ENCODE peak calls at places on chromosomes 11 and 22, in nine cellular contexts. One of them, this sample, is unnamed.

GRCh38 chr11:119295178-119295577 is 21.8 kb downstream of the MCAM start:
- DNase-seq in AG09319: peak
- DNase-seq in heart left ventricle: no peak
- DNase-seq in neural progenitor cell: no peak
- DNase-seq in A549: no peak
- DNase-seq in CD8-positive, alpha-beta T cell: no peak
- DNase-seq in omental fat pad: no peak
- DNase-seq in tibial nerve: no peak
- DNase-seq in cardiac muscle cell: peak
- DNase-seq in this sample: no peak

GRCh38 chr22:24361976-24362646 is 65.3 kb upstream of the ADORA2A start:
- DNase-seq in AG09319: no peak
- DNase-seq in heart left ventricle: no peak
- DNase-seq in neural progenitor cell: no peak
- DNase-seq in A549: no peak
- DNase-seq in CD8-positive, alpha-beta T cell: no peak
- DNase-seq in omental fat pad: no peak
- DNase-seq in tibial nerve: no peak
- DNase-seq in cardiac muscle cell: no peak
- DNase-seq in this sample: no peak

GRCh38 chr11:4672470-4672869 is 25.2 kb downstream of the OR51E2 start:
- DNase-seq in AG09319: no peak
- DNase-seq in heart left ventricle: no peak
- DNase-seq in neural progenitor cell: no peak
- DNase-seq in A549: no peak
- DNase-seq in CD8-positive, alpha-beta T cell: no peak
- DNase-seq in omental fat pad: no peak
- DNase-seq in tibial nerve: no peak
- DNase-seq in cardiac muscle cell: peak
- DNase-seq in this sample: no peak

GRCh38 chr11:96869207-96869606 is 479.4 kb downstream of the JRKL start:
- DNase-seq in AG09319: no peak
- DNase-seq in heart left ventricle: no peak
- DNase-seq in neural progenitor cell: no peak
- DNase-seq in A549: no peak
- DNase-seq in CD8-positive, alpha-beta T cell: no peak
- DNase-seq in omental fat pad: no peak
- DNase-seq in tibial nerve: peak
- DNase-seq in cardiac muscle cell: peak
- DNase-seq in this sample: no peak

GRCh38 chr11:19337779-19338178 is 97.0 kb upstream of the E2F8 start:
- DNase-seq in AG09319: no peak
- DNase-seq in heart left ventricle: no peak
- DNase-seq in neural progenitor cell: no peak
- DNase-seq in A549: no peak
- DNase-seq in CD8-positive, alpha-beta T cell: no peak
- DNase-seq in omental fat pad: no peak
- DNase-seq in tibial nerve: no peak
- DNase-seq in cardiac muscle cell: no peak
- DNase-seq in this sample: no peak

GRCh38 chr11:124072147-124072546 is 31.0 kb upstream of the OR10G7 start:
- DNase-seq in AG09319: no peak
- DNase-seq in heart left ventricle: no peak
- DNase-seq in neural progenitor cell: no peak
- DNase-seq in A549: no peak
- DNase-seq in CD8-positive, alpha-beta T cell: no peak
- DNase-seq in omental fat pad: no peak
- DNase-seq in tibial nerve: no peak
- DNase-seq in cardiac muscle cell: no peak
- DNase-seq in this sample: no peak

GRCh38 chr11:128398517-128399152 is 188.7 kb downstream of the ETS1 start:
- DNase-seq in AG09319: no peak
- DNase-seq in heart left ventricle: no peak
- DNase-seq in neural progenitor cell: no peak
- DNase-seq in A549: no peak
- DNase-seq in CD8-positive, alpha-beta T cell: no peak
- DNase-seq in omental fat pad: no peak
- DNase-seq in tibial nerve: no peak
- DNase-seq in cardiac muscle cell: no peak
- DNase-seq in this sample: no peak

GRCh38 chr11:128533473-128533872 is 53.9 kb downstream of the ETS1 start:
- DNase-seq in AG09319: no peak
- DNase-seq in heart left ventricle: no peak
- DNase-seq in neural progenitor cell: no peak
- DNase-seq in A549: no peak
- DNase-seq in CD8-positive, alpha-beta T cell: no peak
- DNase-seq in omental fat pad: no peak
- DNase-seq in tibial nerve: no peak
- DNase-seq in cardiac muscle cell: no peak
- DNase-seq in this sample: no peak

GRCh38 chr11:62547691-62548281 is 1.2 kb upstream of the AHNAK start:
- DNase-seq in AG09319: no peak
- DNase-seq in heart left ventricle: peak
- DNase-seq in neural progenitor cell: peak
- DNase-seq in A549: peak
- DNase-seq in CD8-positive, alpha-beta T cell: no peak
- DNase-seq in omental fat pad: no peak
- DNase-seq in tibial nerve: no peak
- DNase-seq in cardiac muscle cell: no peak
- DNase-seq in this sample: no peak

GRCh38 chr11:87063982-87064381 is 26.2 kb downstream of the TMEM135 start:
- DNase-seq in AG09319: no peak
- DNase-seq in heart left ventricle: no peak
- DNase-seq in neural progenitor cell: no peak
- DNase-seq in A549: no peak
- DNase-seq in CD8-positive, alpha-beta T cell: no peak
- DNase-seq in omental fat pad: no peak
- DNase-seq in tibial nerve: no peak
- DNase-seq in cardiac muscle cell: no peak
- DNase-seq in this sample: no peak

GRCh38 chr11:31106963-31107576 is 262.5 kb downstream of the DCDC1 start:
- DNase-seq in AG09319: no peak
- DNase-seq in heart left ventricle: peak
- DNase-seq in neural progenitor cell: peak
- DNase-seq in A549: peak
- DNase-seq in CD8-positive, alpha-beta T cell: peak
- DNase-seq in omental fat pad: peak
- DNase-seq in tibial nerve: peak
- DNase-seq in cardiac muscle cell: peak
- DNase-seq in this sample: peak

GRCh38 chr11:57499413-57499982 is 16.0 kb downstream of the SLC43A1 start:
- DNase-seq in AG09319: peak
- DNase-seq in heart left ventricle: peak
- DNase-seq in neural progenitor cell: peak
- DNase-seq in A549: peak
- DNase-seq in CD8-positive, alpha-beta T cell: peak
- DNase-seq in omental fat pad: peak
- DNase-seq in tibial nerve: peak
- DNase-seq in cardiac muscle cell: peak
- DNase-seq in this sample: peak

GRCh38 chr22:36397081-36397766 is 9.5 kb upstream of the MYH9 start:
- DNase-seq in AG09319: no peak
- DNase-seq in heart left ventricle: no peak
- DNase-seq in neural progenitor cell: no peak
- DNase-seq in A549: peak
- DNase-seq in CD8-positive, alpha-beta T cell: no peak
- DNase-seq in omental fat pad: no peak
- DNase-seq in tibial nerve: no peak
- DNase-seq in cardiac muscle cell: peak
- DNase-seq in this sample: no peak

GRCh38 chr22:23969071-23969470 is 2.4 kb downstream of the DDTL start:
- DNase-seq in AG09319: no peak
- DNase-seq in heart left ventricle: no peak
- DNase-seq in neural progenitor cell: no peak
- DNase-seq in A549: no peak
- DNase-seq in CD8-positive, alpha-beta T cell: no peak
- DNase-seq in omental fat pad: no peak
- DNase-seq in tibial nerve: no peak
- DNase-seq in cardiac muscle cell: no peak
- DNase-seq in this sample: no peak

GRCh38 chr11:86773009-86773408 is 27.3 kb upstream of the PRSS23 start:
- DNase-seq in AG09319: no peak
- DNase-seq in heart left ventricle: no peak
- DNase-seq in neural progenitor cell: no peak
- DNase-seq in A549: no peak
- DNase-seq in CD8-positive, alpha-beta T cell: no peak
- DNase-seq in omental fat pad: no peak
- DNase-seq in tibial nerve: no peak
- DNase-seq in cardiac muscle cell: no peak
- DNase-seq in this sample: no peak

GRCh38 chr11:121311373-121311772 is 18.8 kb downstream of the SC5D start:
- DNase-seq in AG09319: no peak
- DNase-seq in heart left ventricle: no peak
- DNase-seq in neural progenitor cell: no peak
- DNase-seq in A549: no peak
- DNase-seq in CD8-positive, alpha-beta T cell: no peak
- DNase-seq in omental fat pad: no peak
- DNase-seq in tibial nerve: no peak
- DNase-seq in cardiac muscle cell: no peak
- DNase-seq in this sample: no peak

GRCh38 chr22:19477321-19478085 is 1.5 kb downstream of the UFD1 start:
- DNase-seq in AG09319: no peak
- DNase-seq in heart left ventricle: no peak
- DNase-seq in neural progenitor cell: no peak
- DNase-seq in A549: no peak
- DNase-seq in CD8-positive, alpha-beta T cell: no peak
- DNase-seq in omental fat pad: no peak
- DNase-seq in tibial nerve: no peak
- DNase-seq in cardiac muscle cell: peak
- DNase-seq in this sample: no peak
- TF ChIP-seq CTCF in AG09319: peak
- TF ChIP-seq CTCF in heart left ventricle: peak
- TF ChIP-seq CTCF in neural progenitor cell: peak
- TF ChIP-seq CTCF in A549: peak
- TF ChIP-seq CTCF in CD8-positive, alpha-beta T cell: no peak
- TF ChIP-seq CTCF in omental fat pad: no peak
- TF ChIP-seq CTCF in tibial nerve: no peak
- TF ChIP-seq CTCF in cardiac muscle cell: peak
- TF ChIP-seq CTCF in this sample: peak

DNA sequence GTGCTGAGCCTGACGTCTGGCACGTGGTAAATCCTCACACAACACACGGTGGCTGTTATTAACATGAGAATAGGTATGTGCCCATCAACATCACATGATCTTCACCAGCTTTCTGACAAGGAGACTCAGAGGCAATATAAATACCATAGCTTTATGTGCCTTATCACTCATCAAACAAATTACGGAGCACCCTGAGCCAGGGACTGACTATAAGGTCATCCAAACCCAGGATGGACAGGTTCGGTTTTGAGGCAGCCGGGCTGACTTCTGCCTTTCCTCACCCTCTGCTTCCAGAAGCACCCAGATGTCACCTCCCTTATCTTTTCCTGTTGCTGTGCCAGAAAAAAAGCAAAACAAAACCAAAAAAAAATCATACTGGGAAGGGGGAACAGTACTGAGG is 5.7 kb upstream of the PLAAT3 start:
- DNase-seq in AG09319: no peak
- DNase-seq in heart left ventricle: no peak
- DNase-seq in neural progenitor cell: no peak
- DNase-seq in A549: no peak
- DNase-seq in CD8-positive, alpha-beta T cell: no peak
- DNase-seq in omental fat pad: no peak
- DNase-seq in tibial nerve: no peak
- DNase-seq in cardiac muscle cell: no peak
- DNase-seq in this sample: peak
- TF ChIP-seq CTCF in AG09319: no peak
- TF ChIP-seq CTCF in heart left ventricle: no peak
- TF ChIP-seq CTCF in neural progenitor cell: no peak
- TF ChIP-seq CTCF in A549: no peak
- TF ChIP-seq CTCF in CD8-positive, alpha-beta T cell: no peak
- TF ChIP-seq CTCF in omental fat pad: no peak
- TF ChIP-seq CTCF in tibial nerve: no peak
- TF ChIP-seq CTCF in cardiac muscle cell: no peak
- TF ChIP-seq CTCF in this sample: no peak

GRCh38 chr11:45583981-45584380 is 81.4 kb downstream of the CHST1 start:
- DNase-seq in AG09319: no peak
- DNase-seq in heart left ventricle: no peak
- DNase-seq in neural progenitor cell: no peak
- DNase-seq in A549: no peak
- DNase-seq in CD8-positive, alpha-beta T cell: no peak
- DNase-seq in omental fat pad: no peak
- DNase-seq in tibial nerve: no peak
- DNase-seq in cardiac muscle cell: no peak
- DNase-seq in this sample: no peak
- TF ChIP-seq CTCF in AG09319: no peak
- TF ChIP-seq CTCF in heart left ventricle: no peak
- TF ChIP-seq CTCF in neural progenitor cell: no peak
- TF ChIP-seq CTCF in A549: no peak
- TF ChIP-seq CTCF in CD8-positive, alpha-beta T cell: no peak
- TF ChIP-seq CTCF in omental fat pad: no peak
- TF ChIP-seq CTCF in tibial nerve: no peak
- TF ChIP-seq CTCF in cardiac muscle cell: no peak
- TF ChIP-seq CTCF in this sample: no peak

GRCh38 chr11:18061351-18061750 is 15.3 kb upstream of the TPH1 start:
- DNase-seq in AG09319: no peak
- DNase-seq in heart left ventricle: no peak
- DNase-seq in neural progenitor cell: no peak
- DNase-seq in A549: no peak
- DNase-seq in CD8-positive, alpha-beta T cell: no peak
- DNase-seq in omental fat pad: no peak
- DNase-seq in tibial nerve: no peak
- DNase-seq in cardiac muscle cell: no peak
- DNase-seq in this sample: no peak

GRCh38 chr11:18054511-18055103 is 8.5 kb upstream of the TPH1 start:
- DNase-seq in AG09319: no peak
- DNase-seq in heart left ventricle: no peak
- DNase-seq in neural progenitor cell: no peak
- DNase-seq in A549: no peak
- DNase-seq in CD8-positive, alpha-beta T cell: no peak
- DNase-seq in omental fat pad: no peak
- DNase-seq in tibial nerve: no peak
- DNase-seq in cardiac muscle cell: no peak
- DNase-seq in this sample: no peak

GRCh38 chr11:18050853-18051252 is 4.8 kb upstream of the TPH1 start:
- DNase-seq in AG09319: no peak
- DNase-seq in heart left ventricle: no peak
- DNase-seq in neural progenitor cell: no peak
- DNase-seq in A549: no peak
- DNase-seq in CD8-positive, alpha-beta T cell: no peak
- DNase-seq in omental fat pad: no peak
- DNase-seq in tibial nerve: no peak
- DNase-seq in cardiac muscle cell: no peak
- DNase-seq in this sample: no peak

DNA sequence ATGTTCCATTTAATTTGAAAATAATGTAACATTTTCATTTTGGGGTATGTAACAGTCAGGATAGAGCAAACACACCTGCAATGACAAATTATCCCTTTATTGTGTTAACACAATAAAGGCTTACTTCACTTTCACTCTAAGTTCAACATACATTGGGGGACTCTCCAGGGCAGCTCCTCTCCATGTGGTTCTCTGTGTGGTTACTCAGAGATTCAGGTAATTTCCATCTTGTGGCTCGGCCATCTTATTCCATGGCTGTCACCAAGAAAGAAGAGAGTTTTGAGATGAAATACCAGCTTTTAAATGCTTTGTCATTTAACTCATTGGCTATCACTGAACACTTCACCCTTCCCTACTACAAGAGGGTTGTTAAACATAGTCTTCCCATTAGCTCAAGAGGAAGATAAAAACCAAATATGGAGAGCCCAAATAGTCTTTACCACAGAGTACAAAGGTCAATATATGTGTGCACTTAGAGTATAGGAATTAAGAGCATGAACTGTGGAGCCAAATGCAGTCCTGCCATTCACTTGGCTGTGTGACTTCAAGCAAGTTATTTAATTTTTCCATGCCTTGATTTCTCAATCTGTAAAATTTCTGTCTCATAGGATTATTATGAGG is 10.6 kb upstream of the TPH1 start:
- DNase-seq in AG09319: no peak
- DNase-seq in heart left ventricle: no peak
- DNase-seq in neural progenitor cell: no peak
- DNase-seq in A549: no peak
- DNase-seq in CD8-positive, alpha-beta T cell: no peak
- DNase-seq in omental fat pad: no peak
- DNase-seq in tibial nerve: no peak
- DNase-seq in cardiac muscle cell: no peak
- DNase-seq in this sample: no peak
- TF ChIP-seq CTCF in AG09319: no peak
- TF ChIP-seq CTCF in heart left ventricle: no peak
- TF ChIP-seq CTCF in neural progenitor cell: no peak
- TF ChIP-seq CTCF in A549: no peak
- TF ChIP-seq CTCF in CD8-positive, alpha-beta T cell: no peak
- TF ChIP-seq CTCF in omental fat pad: no peak
- TF ChIP-seq CTCF in tibial nerve: no peak
- TF ChIP-seq CTCF in cardiac muscle cell: no peak
- TF ChIP-seq CTCF in this sample: no peak